ENCODE peak calls at places on chromosomes 6 and 20, in eight cellular contexts. One of them, this sample, is unnamed.

GRCh38 chr6:12717356-12717755 is 789 bp downstream of the PHACTR1 start:
- DNase-seq in tibial nerve: no peak
- DNase-seq in K562: no peak
- DNase-seq in pancreas: no peak
- DNase-seq in left lung: no peak
- DNase-seq in CD8-positive, alpha-beta memory T cell: no peak
- DNase-seq in GM23248: peak; percentile 42
- DNase-seq in tibial artery: no peak
- DNase-seq in this sample: no peak

GRCh38 chr6:114304304-114304887 is 38.4 kb downstream of the HS3ST5 start:
- DNase-seq in tibial nerve: no peak
- DNase-seq in CD8-positive, alpha-beta memory T cell: no peak
- DNase-seq in GM23248: peak; percentile 52
- DNase-seq in pancreas: no peak
- DNase-seq in left lung: no peak
- DNase-seq in tibial artery: no peak
- DNase-seq in K562: no peak
- DNase-seq in this sample: peak; percentile 24

GRCh38 chr20:43658723-43659419 is 8.0 kb upstream of the MYBL2 start:
- DNase-seq in left lung: no peak
- DNase-seq in GM23248: no peak
- DNase-seq in CD8-positive, alpha-beta memory T cell: no peak
- DNase-seq in tibial artery: no peak
- DNase-seq in tibial nerve: no peak
- DNase-seq in pancreas: no peak
- DNase-seq in K562: no peak
- DNase-seq in this sample: no peak

GRCh38 chr6:77467038-77467437 is 3.7 kb upstream of the HTR1B start:
- DNase-seq in left lung: no peak
- DNase-seq in CD8-positive, alpha-beta memory T cell: no peak
- DNase-seq in GM23248: peak; percentile 48
- DNase-seq in K562: no peak
- DNase-seq in tibial artery: no peak
- DNase-seq in tibial nerve: no peak
- DNase-seq in pancreas: no peak
- DNase-seq in this sample: no peak

GRCh38 chr6:145155411-145155810 is 579.9 kb downstream of the EPM2A start:
- DNase-seq in GM23248: peak; percentile 51
- DNase-seq in K562: no peak
- DNase-seq in tibial nerve: no peak
- DNase-seq in pancreas: no peak
- DNase-seq in CD8-positive, alpha-beta memory T cell: no peak
- DNase-seq in left lung: no peak
- DNase-seq in tibial artery: no peak
- DNase-seq in this sample: no peak

GRCh38 chr6:43825187-43826115 is 55.4 kb downstream of the VEGFA start:
- DNase-seq in K562: no peak
- DNase-seq in CD8-positive, alpha-beta memory T cell: no peak
- DNase-seq in pancreas: no peak
- DNase-seq in left lung: no peak
- DNase-seq in tibial nerve: no peak
- DNase-seq in tibial artery: no peak
- DNase-seq in GM23248: no peak
- DNase-seq in this sample: no peak

GRCh38 chr20:30921286-30922071 is 336.0 kb upstream of the DEFB115 start:
- DNase-seq in pancreas: no peak
- DNase-seq in GM23248: no peak
- DNase-seq in K562: no peak
- DNase-seq in CD8-positive, alpha-beta memory T cell: no peak
- DNase-seq in tibial artery: peak; percentile 60
- DNase-seq in left lung: peak; percentile 54
- DNase-seq in tibial nerve: no peak
- DNase-seq in this sample: no peak

GRCh38 chr6:88982720-88983119 is 19.3 kb upstream of the RNGTT start:
- DNase-seq in tibial nerve: peak; percentile 62
- DNase-seq in GM23248: peak; percentile 95
- DNase-seq in K562: peak; percentile 49
- DNase-seq in tibial artery: peak; percentile 81
- DNase-seq in pancreas: peak; percentile 50
- DNase-seq in left lung: no peak
- DNase-seq in CD8-positive, alpha-beta memory T cell: peak; percentile 54
- DNase-seq in this sample: no peak

GRCh38 chr6:141790921-141791320 is 341.8 kb upstream of the GJE1 start:
- DNase-seq in GM23248: no peak
- DNase-seq in tibial nerve: no peak
- DNase-seq in CD8-positive, alpha-beta memory T cell: no peak
- DNase-seq in left lung: no peak
- DNase-seq in K562: no peak
- DNase-seq in tibial artery: no peak
- DNase-seq in pancreas: no peak
- DNase-seq in this sample: no peak

GRCh38 chr20:23136893-23137745 is 51.0 kb upstream of the CD93 start:
- DNase-seq in pancreas: no peak
- DNase-seq in K562: peak; percentile 80
- DNase-seq in tibial artery: peak; percentile 59
- DNase-seq in GM23248: no peak
- DNase-seq in left lung: no peak
- DNase-seq in CD8-positive, alpha-beta memory T cell: no peak
- DNase-seq in tibial nerve: no peak
- DNase-seq in this sample: no peak

GRCh38 chr20:63547484-63548480 is at the start of gene SRMS:
- DNase-seq in tibial artery: no peak
- DNase-seq in K562: no peak
- DNase-seq in pancreas: no peak
- DNase-seq in left lung: no peak
- DNase-seq in GM23248: no peak
- DNase-seq in tibial nerve: no peak
- DNase-seq in CD8-positive, alpha-beta memory T cell: no peak
- DNase-seq in this sample: no peak

GRCh38 chr6:163984446-163984936 is 570.0 kb downstream of the QKI start:
- DNase-seq in pancreas: no peak
- DNase-seq in K562: no peak
- DNase-seq in left lung: no peak
- DNase-seq in GM23248: no peak
- DNase-seq in tibial nerve: no peak
- DNase-seq in CD8-positive, alpha-beta memory T cell: no peak
- DNase-seq in tibial artery: no peak
- DNase-seq in this sample: no peak

GRCh38 chr6:15864033-15864707 is 201.3 kb upstream of the DTNBP1 start:
- DNase-seq in left lung: no peak
- DNase-seq in tibial artery: no peak
- DNase-seq in K562: no peak
- DNase-seq in CD8-positive, alpha-beta memory T cell: no peak
- DNase-seq in pancreas: no peak
- DNase-seq in GM23248: peak; percentile 48
- DNase-seq in tibial nerve: no peak
- DNase-seq in this sample: no peak

GRCh38 chr20:62875419-62876355 is 14.1 kb upstream of the TCFL5 start:
- DNase-seq in CD8-positive, alpha-beta memory T cell: no peak
- DNase-seq in tibial artery: peak; percentile 91
- DNase-seq in tibial nerve: peak; percentile 53
- DNase-seq in pancreas: peak; percentile 71
- DNase-seq in left lung: no peak
- DNase-seq in K562: peak; percentile 85
- DNase-seq in GM23248: peak; percentile 93
- DNase-seq in this sample: peak; percentile 61

GRCh38 chr20:62736407-62737071 is 27.9 kb downstream of the NTSR1 start:
- DNase-seq in tibial artery: peak; percentile 42
- DNase-seq in pancreas: peak; percentile 11
- DNase-seq in K562: no peak
- DNase-seq in GM23248: no peak
- DNase-seq in left lung: peak; percentile 39
- DNase-seq in CD8-positive, alpha-beta memory T cell: no peak
- DNase-seq in tibial nerve: no peak
- DNase-seq in this sample: no peak

GRCh38 chr20:21027569-21027968 is 78.6 kb downstream of the LINC00237 start:
- DNase-seq in K562: peak; percentile 10
- DNase-seq in tibial artery: no peak
- DNase-seq in left lung: no peak
- DNase-seq in CD8-positive, alpha-beta memory T cell: no peak
- DNase-seq in GM23248: peak; percentile 23
- DNase-seq in pancreas: no peak
- DNase-seq in tibial nerve: no peak
- DNase-seq in this sample: no peak

GRCh38 chr20:3115190-3116107 is 30.9 kb upstream of the AVP start:
- DNase-seq in tibial artery: no peak
- DNase-seq in tibial nerve: no peak
- DNase-seq in pancreas: no peak
- DNase-seq in CD8-positive, alpha-beta memory T cell: peak; percentile 49
- DNase-seq in left lung: no peak
- DNase-seq in GM23248: peak; percentile 77
- DNase-seq in K562: peak; percentile 67
- DNase-seq in this sample: peak; percentile 54

GRCh38 chr20:60063739-60064138 is 105.5 kb downstream of the CDH26 start:
- DNase-seq in CD8-positive, alpha-beta memory T cell: no peak
- DNase-seq in GM23248: no peak
- DNase-seq in left lung: no peak
- DNase-seq in pancreas: no peak
- DNase-seq in K562: no peak
- DNase-seq in tibial nerve: no peak
- DNase-seq in tibial artery: no peak
- DNase-seq in this sample: no peak

GRCh38 chr20:39853050-39853449 is 836.0 kb downstream of the MAFB start:
- DNase-seq in K562: no peak
- DNase-seq in tibial nerve: no peak
- DNase-seq in left lung: no peak
- DNase-seq in CD8-positive, alpha-beta memory T cell: no peak
- DNase-seq in GM23248: no peak
- DNase-seq in tibial artery: no peak
- DNase-seq in pancreas: no peak
- DNase-seq in this sample: no peak

GRCh38 chr6:133983099-133983939 is 30.3 kb downstream of the TBPL1 start:
- DNase-seq in pancreas: no peak
- DNase-seq in K562: peak; percentile 47
- DNase-seq in tibial nerve: no peak
- DNase-seq in left lung: peak; percentile 82
- DNase-seq in tibial artery: no peak
- DNase-seq in GM23248: no peak
- DNase-seq in CD8-positive, alpha-beta memory T cell: peak; percentile 38
- DNase-seq in this sample: peak; percentile 53

GRCh38 chr6:40727272-40727671 is 140.1 kb upstream of the LRFN2 start:
- DNase-seq in left lung: no peak
- DNase-seq in CD8-positive, alpha-beta memory T cell: no peak
- DNase-seq in GM23248: no peak
- DNase-seq in K562: peak; percentile 40
- DNase-seq in tibial nerve: no peak
- DNase-seq in pancreas: no peak
- DNase-seq in tibial artery: no peak
- DNase-seq in this sample: no peak

GRCh38 chr20:49393803-49394202 is 88.7 kb downstream of the KCNB1 start:
- DNase-seq in CD8-positive, alpha-beta memory T cell: no peak
- DNase-seq in tibial nerve: no peak
- DNase-seq in pancreas: no peak
- DNase-seq in GM23248: no peak
- DNase-seq in K562: no peak
- DNase-seq in left lung: no peak
- DNase-seq in tibial artery: no peak
- DNase-seq in this sample: no peak

GRCh38 chr20:20024942-20025341 is 7.8 kb downstream of the NAA20 start:
- DNase-seq in GM23248: peak; percentile 54
- DNase-seq in K562: no peak
- DNase-seq in pancreas: no peak
- DNase-seq in left lung: no peak
- DNase-seq in tibial nerve: no peak
- DNase-seq in CD8-positive, alpha-beta memory T cell: no peak
- DNase-seq in tibial artery: no peak
- DNase-seq in this sample: no peak

GRCh38 chr6:91575032-91575431 is 988.2 kb upstream of the MAP3K7 start:
- DNase-seq in pancreas: no peak
- DNase-seq in tibial artery: no peak
- DNase-seq in GM23248: no peak
- DNase-seq in CD8-positive, alpha-beta memory T cell: no peak
- DNase-seq in K562: no peak
- DNase-seq in left lung: no peak
- DNase-seq in tibial nerve: no peak
- DNase-seq in this sample: no peak

GRCh38 chr6:6884193-6884627 is 223.6 kb upstream of the RREB1 start:
- DNase-seq in CD8-positive, alpha-beta memory T cell: no peak
- DNase-seq in tibial artery: no peak
- DNase-seq in tibial nerve: no peak
- DNase-seq in K562: no peak
- DNase-seq in GM23248: peak; percentile 53
- DNase-seq in pancreas: no peak
- DNase-seq in left lung: no peak
- DNase-seq in this sample: no peak
- H3K27ac ChIP-seq in CD8-positive, alpha-beta memory T cell: no peak overlapping the region
- H3K27ac ChIP-seq in tibial artery: no peak overlapping the region
- H3K27ac ChIP-seq in tibial nerve: no peak overlapping the region
- H3K27ac ChIP-seq in K562: no peak overlapping the region
- H3K27ac ChIP-seq in GM23248: no peak overlapping the region
- H3K27ac ChIP-seq in pancreas: no peak overlapping the region
- H3K27ac ChIP-seq in left lung: peak overlapping the region; percentile 95
- H3K27ac ChIP-seq in this sample: no peak overlapping the region

GRCh38 chr6:73688351-73688750 is 7.7 kb upstream of the CD109 start:
- DNase-seq in pancreas: no peak
- DNase-seq in left lung: no peak
- DNase-seq in tibial nerve: no peak
- DNase-seq in tibial artery: no peak
- DNase-seq in CD8-positive, alpha-beta memory T cell: no peak
- DNase-seq in K562: no peak
- DNase-seq in GM23248: peak; percentile 37
- DNase-seq in this sample: no peak
- H3K4me1 ChIP-seq in pancreas: no peaks in the 10 kb centered on the region
- H3K4me1 ChIP-seq in left lung: no peaks in the 10 kb centered on the region
- H3K4me1 ChIP-seq in tibial nerve: no peaks in the 10 kb centered on the region
- H3K4me1 ChIP-seq in tibial artery: no peaks in the 10 kb centered on the region
- H3K4me1 ChIP-seq in CD8-positive, alpha-beta memory T cell: no peaks in the 10 kb centered on the region
- H3K4me1 ChIP-seq in K562: no peaks in the 10 kb centered on the region
- H3K4me1 ChIP-seq in GM23248: no peaks in the 10 kb centered on the region
- H3K4me1 ChIP-seq in this sample: peaks cover 8% of the 10 kb centered on the region

GRCh38 chr6:168410554-168411011 is 30.4 kb upstream of the SMOC2 start:
- DNase-seq in GM23248: no peak
- DNase-seq in pancreas: no peak
- DNase-seq in CD8-positive, alpha-beta memory T cell: no peak
- DNase-seq in K562: no peak
- DNase-seq in tibial nerve: no peak
- DNase-seq in left lung: peak; percentile 52
- DNase-seq in tibial artery: no peak
- DNase-seq in this sample: peak; percentile 33
- H3K9me3 ChIP-seq in GM23248: no peaks in the 10 kb centered on the region
- H3K9me3 ChIP-seq in pancreas: no peaks in the 10 kb centered on the region
- H3K9me3 ChIP-seq in CD8-positive, alpha-beta memory T cell: no peaks in the 10 kb centered on the region
- H3K9me3 ChIP-seq in K562: no peaks in the 10 kb centered on the region
- H3K9me3 ChIP-seq in tibial nerve: no peaks in the 10 kb centered on the region
- H3K9me3 ChIP-seq in left lung: no peaks in the 10 kb centered on the region
- H3K9me3 ChIP-seq in tibial artery: no peaks in the 10 kb centered on the region
- H3K9me3 ChIP-seq in this sample: peaks cover 5% of the 10 kb centered on the region

DNA sequence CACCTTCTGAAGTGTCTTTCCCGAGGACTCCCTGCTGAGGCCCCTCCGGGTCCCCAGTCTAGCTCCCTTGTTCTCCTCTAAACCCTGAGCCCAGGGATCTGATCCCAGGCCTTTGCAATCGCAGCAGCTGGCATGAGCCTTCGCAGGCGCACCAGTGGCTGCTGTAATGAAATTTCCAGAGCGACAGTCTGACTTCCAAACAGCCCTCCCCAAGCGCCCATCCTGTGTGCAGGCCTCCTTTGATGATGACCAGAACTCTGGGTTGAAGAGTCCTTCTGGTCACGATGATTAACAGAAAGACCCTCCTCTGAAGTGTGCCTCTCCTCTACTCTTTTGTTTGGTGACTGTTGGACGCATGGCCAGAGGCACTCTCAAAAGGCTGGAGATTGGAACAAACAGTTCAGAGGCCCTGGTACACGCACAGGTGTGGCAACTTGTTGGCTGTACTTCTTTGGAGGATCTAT is 89.1 kb upstream of the MPC1 start:
- DNase-seq in CD8-positive, alpha-beta memory T cell: no peak
- DNase-seq in pancreas: no peak
- DNase-seq in K562: no peak
- DNase-seq in tibial nerve: no peak
- DNase-seq in left lung: peak; percentile 80
- DNase-seq in GM23248: no peak
- DNase-seq in tibial artery: no peak
- DNase-seq in this sample: no peak
- H3K27ac ChIP-seq in CD8-positive, alpha-beta memory T cell: no peak overlapping the region
- H3K27ac ChIP-seq in pancreas: no peak overlapping the region
- H3K27ac ChIP-seq in K562: no peak overlapping the region
- H3K27ac ChIP-seq in tibial nerve: no peak overlapping the region
- H3K27ac ChIP-seq in left lung: peak overlapping the region; percentile 53
- H3K27ac ChIP-seq in GM23248: no peak overlapping the region
- H3K27ac ChIP-seq in tibial artery: no peak overlapping the region
- H3K27ac ChIP-seq in this sample: no peak overlapping the region